ENCODE peak calls at places on chromosomes 6 and 20, in four cellular contexts. K is OCI-LY7, D is nephron progenitor cell, W is cardiac muscle cell. M is an unnamed sample.

GRCh38 chr6:85463621-85464259 is 13.9 kb downstream of the NT5E start:
- DNase-seq in K (no peak), D (no peak), W (no peak), M (no peak)

GRCh38 chr6:15096894-15097837 is 148.7 kb upstream of the JARID2 start:
- DNase-seq in K (no peak), D (no peak), W (no peak), M (no peak)

GRCh38 chr6:136037885-136038460 is 186.5 kb downstream of the PDE7B start:
- DNase-seq in K (no peak), D (peak), W (peak), M (no peak)

GRCh38 chr20:50877232-50877631 is 54.0 kb downstream of the ADNP start:
- DNase-seq in K (no peak), D (no peak), W (no peak), M (no peak)

GRCh38 chr20:63681609-63682142 is 14.8 kb upstream of the TNFRSF6B start:
- DNase-seq in K (no peak), D (no peak), W (no peak), M (no peak)

GRCh38 chr20:47464380-47465101 is 37.1 kb upstream of the NCOA3 start:
- DNase-seq in K (no peak), D (no peak), W (no peak), M (no peak)

GRCh38 chr6:169810066-169810989 is 58.9 kb downstream of the ERMARD start:
- DNase-seq in K (peak), D (no peak), W (no peak), M (no peak)

GRCh38 chr6:107786709-107787588 is 37.2 kb downstream of the SCML4 start:
- DNase-seq in K (peak), D (peak), W (peak), M (peak)

GRCh38 chr6:150635906-150636514 is 36.3 kb downstream of the PLEKHG1 start:
- DNase-seq in K (no peak), D (no peak), W (no peak), M (no peak)

DNA sequence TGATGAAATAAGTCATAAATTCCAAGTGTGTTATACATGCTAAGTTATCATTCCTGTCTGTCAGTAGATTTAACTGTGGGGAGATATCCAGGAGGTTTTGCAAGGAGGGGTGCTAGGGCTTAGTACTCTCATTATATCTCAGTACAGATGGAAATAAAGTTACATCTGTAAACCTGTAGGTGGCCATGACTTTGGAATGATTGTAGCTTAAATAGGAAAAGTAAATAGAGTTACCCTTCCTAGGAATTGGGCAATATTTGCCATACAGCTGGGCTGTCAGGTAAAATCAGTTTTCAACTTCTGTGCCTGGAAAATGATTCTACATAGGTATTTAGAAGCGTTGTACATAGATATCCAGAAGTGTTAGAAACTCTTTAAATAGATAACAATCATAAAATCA is 19.8 kb upstream of the TGM3 start:
- DNase-seq in K (no peak), D (no peak), W (no peak), M (no peak)
- TF ChIP-seq CTCF in K (no peak), D (no peak), W (no peak), M (no peak)

GRCh38 chr6:156618600-156619205 is 158.5 kb upstream of the ARID1B start:
- DNase-seq in K (no peak), D (peak), W (peak), M (no peak)
- TF ChIP-seq CTCF in K (no peak), D (peak), W (peak), M (no peak)

DNA sequence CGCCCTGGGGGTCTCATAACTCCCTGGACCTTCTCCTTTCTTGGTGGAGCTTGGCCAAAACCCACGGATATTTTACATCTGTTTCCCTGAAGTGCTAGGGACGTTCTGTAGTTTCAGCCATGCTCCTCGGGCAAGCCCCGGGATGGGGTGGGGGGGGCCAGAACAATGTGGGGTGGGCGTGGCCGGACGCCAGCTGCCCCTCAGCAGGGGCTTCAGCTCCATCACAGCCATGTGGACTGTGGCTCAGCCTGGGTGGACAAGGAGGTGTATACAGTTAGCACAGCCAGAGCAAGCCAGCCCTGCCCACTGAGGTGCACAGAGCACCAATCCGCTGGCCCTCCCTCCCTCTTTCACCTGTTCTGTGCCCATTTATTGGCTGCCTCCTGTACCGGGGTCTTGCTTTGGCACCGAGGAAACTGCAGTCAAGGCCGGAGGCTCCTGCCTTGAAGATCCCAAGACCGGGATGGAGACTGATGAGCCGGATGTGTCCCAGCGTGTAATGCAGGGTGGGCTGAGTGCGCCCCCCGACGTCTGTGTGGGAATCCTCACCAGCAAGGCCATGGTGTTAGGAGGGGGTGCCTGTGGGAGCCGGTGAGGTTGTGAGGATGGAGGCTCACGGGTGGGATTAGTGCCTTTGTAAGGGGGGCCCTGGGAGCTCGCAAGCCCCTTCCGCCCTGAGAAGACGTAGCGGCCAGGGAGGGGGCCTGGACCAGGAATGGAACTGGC is 28.0 kb downstream of the FRMD1 start:
- DNase-seq in K (no peak), D (no peak), W (no peak), M (no peak)
- TF ChIP-seq CTCF in K (no peak), D (no peak), W (peak), M (no peak)

DNA sequence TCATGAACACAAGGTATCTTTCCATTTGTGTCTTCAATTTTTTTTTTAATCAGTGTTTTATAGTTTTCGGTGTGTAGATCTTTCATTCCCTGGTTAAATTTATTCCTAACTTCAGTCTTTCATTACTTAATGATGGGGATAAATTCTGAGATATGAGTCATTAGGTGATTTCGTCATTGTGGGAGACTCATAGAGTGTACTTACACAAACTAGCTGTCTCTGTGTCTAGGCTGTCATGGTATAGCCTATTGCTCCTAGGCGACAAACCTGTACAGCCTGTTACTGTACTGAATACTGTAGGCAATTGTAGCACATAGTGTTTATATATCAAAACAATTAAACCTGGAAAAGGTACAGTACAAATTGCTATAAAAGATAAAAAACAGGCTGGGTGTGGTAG is 42.1 kb downstream of the SMAP1 start:
- DNase-seq in K (no peak), D (no peak), W (no peak), M (no peak)
- TF ChIP-seq CTCF in K (no peak), D (no peak), W (no peak), M (no peak)

GRCh38 chr6:17584241-17584803 is 15.8 kb upstream of the FAM8A1 start:
- DNase-seq in K (peak), D (no peak), W (peak), M (no peak)

GRCh38 chr6:17589402-17590116 is 10.5 kb upstream of the FAM8A1 start:
- DNase-seq in K (no peak), D (no peak), W (no peak), M (peak)

GRCh38 chr6:17583811-17584210 is 16.3 kb upstream of the FAM8A1 start:
- DNase-seq in K (no peak), D (no peak), W (no peak), M (no peak)

GRCh38 chr6:17588011-17588410 is 12.1 kb upstream of the FAM8A1 start:
- DNase-seq in K (no peak), D (no peak), W (no peak), M (no peak)

DNA sequence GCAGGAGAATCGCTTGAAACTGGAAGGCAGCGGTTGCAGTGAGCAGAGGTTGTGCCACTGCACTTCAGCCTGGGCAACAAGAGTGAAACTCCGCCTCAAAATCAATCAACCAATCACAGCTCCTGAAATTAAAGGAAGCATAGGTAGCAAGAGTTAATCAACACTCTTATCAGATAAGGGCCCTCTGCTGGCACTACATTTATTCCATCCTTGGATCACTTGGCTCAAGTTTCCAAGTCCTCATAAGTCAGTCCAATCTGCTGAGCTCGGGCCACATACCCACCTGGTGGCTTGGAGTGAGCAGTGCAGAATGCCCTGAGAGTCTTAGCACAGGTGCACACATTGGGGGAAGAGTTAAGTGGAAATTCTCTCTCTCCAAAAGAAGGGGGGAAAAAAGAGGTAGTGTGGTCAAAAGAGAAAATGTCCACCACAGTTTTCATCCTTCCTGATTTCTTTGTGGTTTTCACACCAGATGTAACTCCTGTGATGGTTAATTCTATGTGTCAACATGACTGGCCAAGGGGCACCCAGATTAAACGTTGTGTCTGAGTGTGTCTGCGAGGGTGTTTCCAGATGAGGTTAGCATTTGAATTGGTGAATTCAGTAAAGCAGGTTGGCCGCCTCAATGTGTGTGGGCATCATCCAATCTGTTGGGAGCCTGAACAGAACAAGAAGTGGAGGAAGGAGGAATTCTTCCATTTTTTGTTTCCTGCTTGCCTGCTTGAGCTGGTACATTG is 14.2 kb upstream of the FAM8A1 start:
- DNase-seq in K (peak), D (no peak), W (no peak), M (no peak)
- TF ChIP-seq CTCF in K (peak), D (no peak), W (no peak), M (no peak)